ENCODE peak calls at places on chromosomes 7 and 10, in four cellular contexts. O, V, Q and D are unnamed samples. For H3K9me3, the result is how much of the 10 kb centered on the place peaks cover.

GRCh38 chr7:105307163-105307672 is 81.5 kb downstream of the SRPK2 start:
- DNase-seq in O (no peak), V (no peak), Q (no peak), D (no peak)

GRCh38 chr7:191105-192034 is 1.0 kb upstream of the FAM20C start:
- DNase-seq in O (no peak), V (no peak), Q (no peak), D (no peak)

GRCh38 chr7:47329320-47329926 is 252.5 kb downstream of the TNS3 start:
- DNase-seq in O (no peak), V (no peak), Q (no peak), D (no peak)

GRCh38 chr10:369441-370221 is 234.4 kb downstream of the ZMYND11 start:
- DNase-seq in O (no peak), V (no peak), Q (no peak), D (no peak)

GRCh38 chr10:28171468-28172235 is 131.2 kb downstream of the MPP7 start:
- DNase-seq in O (no peak), V (no peak), Q (no peak), D (no peak)

GRCh38 chr10:95906675-95907453 is 911 bp upstream of the CC2D2B start:
- DNase-seq in O (peak), V (peak), Q (peak), D (peak)

GRCh38 chr7:115087437-115087836 is 165.5 kb downstream of the MDFIC start:
- DNase-seq in O (no peak), V (peak), Q (no peak), D (no peak)

GRCh38 chr10:70323143-70323696 is 39.4 kb upstream of the NPFFR1 start:
- DNase-seq in O (no peak), V (no peak), Q (no peak), D (no peak)

GRCh38 chr10:43338117-43338516 is 33.3 kb upstream of the FXYD4 start:
- DNase-seq in O (no peak), V (no peak), Q (no peak), D (peak)

GRCh38 chr10:108515821-108516220 is 1351.3 kb upstream of the SORCS1 start:
- DNase-seq in O (no peak), V (no peak), Q (no peak), D (no peak)

GRCh38 chr7:70830060-70830395 is 301.9 kb upstream of the GALNT17 start:
- DNase-seq in O (no peak), V (no peak), Q (no peak), D (no peak)

GRCh38 chr7:46940178-46940577 is 641.7 kb downstream of the TNS3 start:
- DNase-seq in O (no peak), V (no peak), Q (no peak), D (no peak)

GRCh38 chr10:16545126-16545736 is 23.6 kb upstream of the C1QL3 start:
- DNase-seq in O (no peak), V (no peak), Q (no peak), D (no peak)

GRCh38 chr10:77781451-77782327 is 144.1 kb upstream of the KCNMA1 start:
- DNase-seq in O (no peak), V (no peak), Q (no peak), D (no peak)

GRCh38 chr10:18216482-18216881 is 76.3 kb downstream of the CACNB2 start:
- DNase-seq in O (no peak), V (no peak), Q (no peak), D (no peak)
- TF ChIP-seq CTCF in O (peak), V (peak), Q (no peak), D (peak)

DNA sequence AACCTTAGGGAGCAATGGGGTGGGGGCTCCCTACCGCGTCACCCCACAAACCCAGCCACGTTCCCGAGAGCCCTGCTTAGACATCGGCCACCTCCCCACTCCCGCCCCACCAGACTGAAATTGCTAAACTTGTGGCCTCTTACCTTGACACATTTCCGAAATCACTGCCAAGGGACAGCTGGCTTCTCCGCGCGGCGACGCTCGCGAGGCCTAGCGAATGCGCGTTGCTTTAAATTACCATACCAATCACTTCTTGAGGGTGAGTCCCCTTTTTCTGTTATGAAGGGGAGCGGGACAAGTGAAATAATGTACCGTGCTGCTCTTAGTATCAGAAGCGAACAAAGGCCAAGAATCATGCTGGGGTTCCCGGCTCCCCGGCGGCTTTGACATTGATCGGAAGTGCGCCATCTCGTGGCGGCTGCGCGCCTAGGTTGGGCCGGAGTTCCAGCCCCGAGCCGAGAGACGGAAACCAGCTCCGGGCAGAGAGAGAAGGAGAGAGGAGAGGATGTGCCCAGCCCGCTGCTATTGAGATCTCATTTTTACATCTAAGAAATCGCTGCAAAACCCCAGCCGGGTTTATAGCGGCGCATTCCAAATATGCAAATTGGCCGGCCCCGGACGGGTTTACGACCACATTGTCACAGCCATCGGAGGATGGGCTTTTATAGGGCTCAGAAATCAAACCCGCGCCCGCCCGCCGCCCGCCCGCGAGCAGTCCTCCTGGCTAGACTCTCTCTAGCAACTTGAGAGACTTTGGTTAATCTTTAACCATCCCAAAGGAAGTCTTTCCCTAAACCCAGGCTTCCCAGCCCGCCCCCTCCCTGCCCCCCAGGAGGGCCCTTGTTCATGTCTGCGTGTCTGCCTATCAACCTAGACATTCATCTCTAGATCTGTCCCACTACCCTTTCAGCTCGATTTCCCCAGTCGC is 5.3 kb downstream of the HOXA11 start:
- DNase-seq in O (peak), V (peak), Q (no peak), D (peak)
- H3K9me3 ChIP-seq in O (under half), V (under half), Q (under half), D (under half)

DNA sequence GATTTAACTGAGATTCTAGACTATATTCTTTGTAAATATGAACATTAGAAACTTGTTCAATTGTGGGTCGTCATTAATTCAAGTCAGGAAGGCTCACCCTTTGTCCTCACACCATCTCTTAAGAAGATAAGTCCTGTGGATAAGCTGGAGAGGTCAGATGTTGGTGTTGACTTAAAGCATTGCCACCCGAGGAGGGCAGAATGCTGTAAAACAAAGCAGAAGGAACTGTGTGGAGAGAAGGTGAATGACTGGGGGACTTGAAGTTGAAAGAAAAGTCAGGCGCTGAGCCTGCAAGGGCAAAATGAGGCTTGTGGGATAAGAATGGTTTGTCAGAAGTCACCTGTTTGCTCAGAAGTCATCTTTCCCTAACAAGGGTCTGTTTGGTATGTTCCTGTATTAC is 9.1 kb downstream of the RPA3 start:
- DNase-seq in O (no peak), V (no peak), Q (no peak), D (peak)
- TF ChIP-seq CTCF in O (no peak), V (no peak), Q (no peak), D (no peak)

GRCh38 chr10:84415539-84416244 is 87.3 kb downstream of the CCSER2 start:
- DNase-seq in O (peak), V (peak), Q (no peak), D (no peak)

GRCh38 chr10:84412482-84412881 is 84.1 kb downstream of the CCSER2 start:
- DNase-seq in O (no peak), V (no peak), Q (no peak), D (no peak)

DNA sequence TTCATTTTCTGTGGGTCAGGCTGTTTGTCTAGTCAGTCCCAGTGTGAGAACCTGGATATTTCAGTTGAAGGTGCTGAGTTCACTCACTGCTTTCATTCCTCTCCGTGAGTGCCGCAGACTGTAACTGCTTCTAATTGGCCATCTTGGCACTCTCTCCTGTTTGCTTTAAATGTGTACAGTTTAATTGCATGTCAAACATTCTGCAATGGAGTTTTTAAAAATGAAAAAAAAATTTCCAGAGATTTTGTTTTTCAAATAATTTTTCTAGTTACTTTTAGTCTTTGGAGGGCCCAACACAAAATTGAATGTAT is 87.8 kb downstream of the CCSER2 start:
- DNase-seq in O (no peak), V (no peak), Q (no peak), D (no peak)
- H3K9me3 ChIP-seq in O (under half), V (under half), Q (under half), D (under half)

DNA sequence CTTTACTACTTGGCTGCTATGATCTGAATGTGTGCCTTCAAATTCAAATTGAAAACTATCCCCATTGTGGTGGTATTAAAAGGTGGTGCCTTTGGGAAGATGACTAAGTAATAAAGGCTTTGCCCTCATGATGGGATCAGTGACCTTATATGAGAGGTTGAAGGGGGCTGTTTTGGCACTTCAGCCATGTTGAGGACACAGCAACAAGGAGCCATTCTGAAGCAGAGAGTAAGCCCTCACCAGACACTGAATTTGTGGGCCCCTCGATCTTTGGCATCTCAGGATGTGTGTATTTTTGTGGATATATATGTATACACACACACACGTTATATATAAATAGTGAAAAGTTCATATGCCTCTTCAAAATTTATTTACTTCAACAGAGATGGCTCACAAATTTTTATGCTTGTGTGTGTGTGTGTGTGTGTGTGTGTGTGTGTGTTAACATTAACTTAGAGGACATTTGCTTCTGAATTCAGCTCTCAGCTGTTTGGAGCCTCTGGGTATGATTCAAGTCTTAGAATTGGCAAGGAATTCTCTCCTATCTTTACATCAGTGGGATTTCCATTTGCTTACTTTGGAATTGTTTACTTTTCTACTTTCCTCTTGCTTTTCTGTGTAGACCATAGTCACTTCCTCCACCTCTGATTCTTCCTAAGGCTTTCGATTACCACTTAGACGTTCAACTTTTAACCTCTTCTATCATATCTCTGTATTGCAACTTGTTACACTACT is 66.6 kb downstream of the MAGI2 start:
- DNase-seq in O (no peak), V (no peak), Q (no peak), D (no peak)
- TF ChIP-seq CTCF in O (no peak), V (no peak), Q (no peak), D (no peak)

DNA sequence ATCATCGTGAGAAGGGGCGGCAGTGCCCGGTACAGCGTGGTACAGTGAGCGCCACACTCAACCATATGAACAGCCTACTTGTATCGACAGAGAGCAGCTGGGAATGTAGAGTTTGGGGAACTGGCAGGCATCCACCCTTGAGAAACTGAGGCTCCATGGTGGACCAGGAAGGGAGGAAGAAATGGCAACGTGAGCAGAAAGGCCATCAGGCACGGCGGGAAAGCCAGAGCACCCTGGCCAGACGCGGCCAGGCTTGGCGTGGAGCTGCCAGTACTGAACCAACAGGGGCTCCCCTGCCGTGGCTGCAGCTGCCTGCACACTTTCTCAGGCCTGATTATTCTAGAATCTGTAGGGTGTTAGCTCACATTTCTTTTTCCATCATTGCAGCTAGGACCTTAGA is 442.3 kb downstream of the PTPRN2 start:
- DNase-seq in O (no peak), V (no peak), Q (no peak), D (no peak)
- H3K9me3 ChIP-seq in O (under half), V (under half), Q (under half), D (under half)

DNA sequence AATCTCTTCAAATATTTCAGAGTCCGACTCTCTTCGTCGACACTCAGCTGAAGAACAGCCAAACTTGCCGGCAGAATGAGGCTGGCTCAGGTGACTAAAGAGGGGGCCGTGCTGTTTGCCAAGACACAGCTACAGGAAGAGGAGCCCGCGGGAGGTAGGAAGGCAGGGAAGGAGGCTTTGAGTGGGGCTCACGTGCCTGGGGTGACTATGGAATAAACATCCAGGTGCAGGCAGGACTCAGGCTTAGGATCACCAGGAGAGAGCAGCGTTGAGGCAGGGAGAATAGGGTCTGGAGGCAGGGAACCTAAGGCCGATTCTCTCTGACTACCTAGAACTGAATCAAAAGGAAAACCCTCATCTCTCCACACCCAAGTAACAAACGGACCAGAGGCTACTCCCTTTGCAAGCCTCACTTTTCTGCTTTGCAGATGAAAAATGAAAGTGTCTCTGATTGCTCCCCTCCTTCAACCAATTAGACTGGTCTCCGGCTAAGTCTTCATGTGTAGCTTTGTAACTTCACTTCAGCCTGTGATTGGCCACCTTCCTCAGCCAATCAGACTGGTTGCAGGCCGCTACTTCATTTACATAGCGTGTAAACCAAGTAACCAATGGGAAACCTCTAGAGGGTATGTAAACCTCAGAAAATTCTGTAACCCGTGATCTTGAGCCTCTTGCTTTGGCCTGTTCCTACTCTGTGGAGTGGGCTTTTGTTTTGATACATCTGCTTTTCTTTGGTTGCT is 19.7 kb upstream of the BNIP3 start:
- DNase-seq in O (peak), V (no peak), Q (no peak), D (no peak)
- TF ChIP-seq CTCF in O (no peak), V (no peak), Q (no peak), D (no peak)

GRCh38 chr10:92177546-92177945 is 113.3 kb downstream of the CPEB3 start:
- DNase-seq in O (no peak), V (no peak), Q (no peak), D (no peak)

GRCh38 chr10:92175164-92175563 is 115.7 kb downstream of the CPEB3 start:
- DNase-seq in O (no peak), V (no peak), Q (no peak), D (no peak)

GRCh38 chr10:92173996-92174395 is 116.9 kb downstream of the CPEB3 start:
- DNase-seq in O (no peak), V (no peak), Q (no peak), D (no peak)
- H3K9me3 ChIP-seq in O (under half), V (under half), Q (under half), D (under half)

GRCh38 chr10:30619966-30620365 is 9.6 kb downstream of the LYZL2 start:
- DNase-seq in O (no peak), V (no peak), Q (no peak), D (no peak)

DNA sequence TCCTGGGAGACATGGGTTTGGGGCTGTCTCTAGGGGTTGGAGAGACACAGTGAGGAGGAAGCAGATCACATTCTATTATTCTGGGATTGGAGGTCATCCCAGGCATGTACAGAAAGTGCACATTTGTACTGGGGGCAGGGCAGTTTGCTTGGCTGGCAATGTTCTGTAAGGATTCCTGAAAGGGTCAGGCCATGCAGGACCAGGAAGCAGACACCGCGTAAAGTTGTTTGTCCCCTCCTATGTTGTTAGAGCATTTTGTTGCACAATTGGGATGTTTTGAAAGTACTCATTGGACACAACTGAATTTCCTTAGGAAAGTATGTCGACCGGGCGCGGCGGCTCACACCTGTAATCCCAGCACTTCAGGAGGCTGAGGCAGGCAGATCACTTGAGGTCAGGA is 12.5 kb downstream of the LYZL2 start:
- DNase-seq in O (no peak), V (no peak), Q (no peak), D (no peak)
- TF ChIP-seq CTCF in O (no peak), V (no peak), Q (no peak), D (no peak)

DNA sequence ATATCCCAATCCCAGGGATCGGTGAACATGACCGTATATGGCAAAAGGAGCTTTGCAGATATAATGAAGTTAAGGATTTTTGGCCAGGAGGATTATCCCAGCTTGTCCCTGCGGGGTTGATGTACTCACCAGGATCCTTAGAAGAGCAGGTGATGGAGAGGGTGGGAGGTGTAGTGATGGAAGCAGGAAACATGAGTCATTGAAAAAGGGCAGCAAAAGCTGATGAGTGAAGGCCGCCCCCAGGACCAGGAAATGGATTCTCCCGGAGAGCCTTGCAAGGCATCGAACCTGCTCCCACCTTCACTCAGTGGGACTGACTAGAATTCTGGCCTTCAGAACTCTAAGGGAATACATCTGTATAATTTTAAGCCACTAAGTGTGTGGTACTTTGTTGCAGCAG is 5.2 kb upstream of the NUPR2 start:
- DNase-seq in O (no peak), V (no peak), Q (no peak), D (no peak)
- H3K9me3 ChIP-seq in O (under half), V (under half), Q (under half), D (under half)